ENCODE peak calls at places on chromosome 3, in four cellular contexts. One of them, this sample, is unnamed.

GRCh38 chr3:129119365-129120100 is 2.1 kb downstream of the RAB43 start:
- DNase-seq in AG08396: no peak
- DNase-seq in NCI-H1105: no peak
- DNase-seq in effector CD4-positive, alpha-beta T cell: no peak
- DNase-seq in this sample: no peak

GRCh38 chr3:130699765-130700164 is 46.9 kb downstream of the PIK3R4 start:
- DNase-seq in effector CD4-positive, alpha-beta T cell: no peak
- DNase-seq in NCI-H1105: no peak
- DNase-seq in AG08396: peak
- DNase-seq in this sample: peak

GRCh38 chr3:119783255-119783654 is 1.4 kb downstream of the NR1I2 start:
- DNase-seq in effector CD4-positive, alpha-beta T cell: no peak
- DNase-seq in AG08396: no peak
- DNase-seq in NCI-H1105: no peak
- DNase-seq in this sample: no peak

GRCh38 chr3:110783541-110783940 is 288.1 kb upstream of the NECTIN3 start:
- DNase-seq in effector CD4-positive, alpha-beta T cell: no peak
- DNase-seq in AG08396: no peak
- DNase-seq in NCI-H1105: no peak
- DNase-seq in this sample: no peak

GRCh38 chr3:43733459-43734384 is 43.0 kb downstream of the ABHD5 start:
- DNase-seq in NCI-H1105: no peak
- DNase-seq in AG08396: peak
- DNase-seq in effector CD4-positive, alpha-beta T cell: no peak
- DNase-seq in this sample: no peak

GRCh38 chr3:15796331-15796730 is 1.4 kb downstream of the ANKRD28 start:
- DNase-seq in effector CD4-positive, alpha-beta T cell: no peak
- DNase-seq in AG08396: no peak
- DNase-seq in NCI-H1105: no peak
- DNase-seq in this sample: no peak

GRCh38 chr3:175695251-175695650 is 836.1 kb downstream of the NAALADL2 start:
- DNase-seq in AG08396: no peak
- DNase-seq in effector CD4-positive, alpha-beta T cell: no peak
- DNase-seq in NCI-H1105: no peak
- DNase-seq in this sample: no peak

GRCh38 chr3:177357352-177358084 is 160.2 kb upstream of the TBL1XR1 start:
- DNase-seq in AG08396: peak
- DNase-seq in NCI-H1105: no peak
- DNase-seq in effector CD4-positive, alpha-beta T cell: no peak
- DNase-seq in this sample: peak

GRCh38 chr3:38120690-38121450 is 16.1 kb downstream of the ACAA1 start:
- DNase-seq in effector CD4-positive, alpha-beta T cell: no peak
- DNase-seq in NCI-H1105: no peak
- DNase-seq in AG08396: no peak
- DNase-seq in this sample: no peak

GRCh38 chr3:141610993-141611392 is 124.2 kb downstream of the RASA2 start:
- DNase-seq in NCI-H1105: peak
- DNase-seq in effector CD4-positive, alpha-beta T cell: no peak
- DNase-seq in AG08396: no peak
- DNase-seq in this sample: no peak

GRCh38 chr3:52253314-52254260 is 8.0 kb downstream of the PPM1M start:
- DNase-seq in NCI-H1105: no peak
- DNase-seq in effector CD4-positive, alpha-beta T cell: peak
- DNase-seq in AG08396: no peak
- DNase-seq in this sample: no peak

GRCh38 chr3:40299721-40300335 is 9.7 kb upstream of the EIF1B start:
- DNase-seq in effector CD4-positive, alpha-beta T cell: no peak
- DNase-seq in NCI-H1105: no peak
- DNase-seq in AG08396: no peak
- DNase-seq in this sample: no peak

GRCh38 chr3:171198781-171199472 is 172.4 kb upstream of the SLC2A2 start:
- DNase-seq in AG08396: no peak
- DNase-seq in NCI-H1105: no peak
- DNase-seq in effector CD4-positive, alpha-beta T cell: no peak
- DNase-seq in this sample: no peak

GRCh38 chr3:141331370-141332318 is 36.7 kb upstream of the ZBTB38 start:
- DNase-seq in NCI-H1105: no peak
- DNase-seq in effector CD4-positive, alpha-beta T cell: no peak
- DNase-seq in AG08396: peak
- DNase-seq in this sample: peak

GRCh38 chr3:123319760-123320159 is 118.0 kb downstream of the SEC22A start:
- DNase-seq in NCI-H1105: no peak
- DNase-seq in AG08396: no peak
- DNase-seq in effector CD4-positive, alpha-beta T cell: no peak
- DNase-seq in this sample: no peak